ENCODE peak calls at places on chromosomes 4 and X, in five cellular contexts. K, D, I, W and A are unnamed samples.

GRCh38 chr4:52721968-52722814 is 29.0 kb downstream of the ERVMER34-1 start:
- ATAC-seq in K (peak; percentile 94), D (peak; percentile 99), I (peak; percentile 98), W (peak; percentile 55), A (peak; percentile 99)

GRCh38 chrX:104041003-104041402 is 1.2 kb downstream of the H2BW2 start:
- ATAC-seq in K (no peak), D (no peak), I (no peak), W (no peak), A (no peak)

GRCh38 chrX:155001873-155002272 is 20.6 kb downstream of the F8 start:
- ATAC-seq in K (no peak), D (no peak), I (peak; percentile 54), W (no peak), A (no peak)

GRCh38 chrX:134024686-134025377 is 39.4 kb upstream of the GPC3 start:
- ATAC-seq in K (no peak), D (no peak), I (no peak), W (no peak), A (no peak)

GRCh38 chrX:23503835-23504539 is 163.3 kb upstream of the PRDX4 start:
- ATAC-seq in K (peak; percentile 56), D (peak; percentile 89), I (no peak), W (no peak), A (peak; percentile 48)

GRCh38 chr4:64409300-64409699 is at the start of gene TECRL:
- ATAC-seq in K (no peak), D (no peak), I (no peak), W (no peak), A (no peak)

GRCh38 chr4:38141808-38142500 is 181.8 kb downstream of the PTTG2 start:
- ATAC-seq in K (no peak), D (no peak), I (no peak), W (no peak), A (peak; percentile 84)

GRCh38 chrX:48490661-48491060 is 14.7 kb downstream of the FTSJ1 start:
- ATAC-seq in K (no peak), D (no peak), I (no peak), W (no peak), A (no peak)

GRCh38 chr4:40908297-40908696 is 158.5 kb downstream of the NSUN7 start:
- ATAC-seq in K (peak; percentile 52), D (peak; percentile 89), I (peak; percentile 49), W (peak; percentile 47), A (peak; percentile 4)

GRCh38 chr4:143185253-143186107 is 763 bp downstream of the USP38 start:
- ATAC-seq in K (peak; percentile 66), D (peak; percentile 49), I (peak; percentile 39), W (peak; percentile 40), A (no peak)

GRCh38 chr4:143184217-143184502 is 557 bp upstream of the USP38 start:
- ATAC-seq in K (peak; percentile 11), D (no peak), I (peak; percentile 27), W (peak; percentile 7), A (peak; percentile 2)

GRCh38 chr4:143183513-143184216 is 1.1 kb upstream of the USP38 start:
- ATAC-seq in K (no peak), D (no peak), I (no peak), W (no peak), A (no peak)

GRCh38 chr4:143186202-143186601 is 1.5 kb downstream of the USP38 start:
- ATAC-seq in K (no peak), D (no peak), I (no peak), W (no peak), A (no peak)

GRCh38 chr4:143184503-143185252 is at the start of gene USP38:
- ATAC-seq in K (peak; percentile 94), D (peak; percentile 97), I (peak; percentile 88), W (peak; percentile 88), A (peak; percentile 96)
- TF ChIP-seq EP300 in K (no peak), D (no peak), I (no peak), W (no peak), A (no peak)

GRCh38 chr4:178881937-178882336 is 1439.7 kb upstream of the AGA start:
- ATAC-seq in K (no peak), D (no peak), I (no peak), W (no peak), A (no peak)
- H3K27ac ChIP-seq in K (no peak overlapping the region), D (no peak overlapping the region), I (no peak overlapping the region), W (no peak overlapping the region), A (no peak overlapping the region)

GRCh38 chr4:3666263-3666662 is 99.9 kb upstream of the ADRA2C start:
- ATAC-seq in K (no peak), D (no peak), I (no peak), W (no peak), A (no peak)
- H3K27me3 ChIP-seq in K (peaks cover 9% of the 10 kb centered on the region), D (no peaks in the 10 kb centered on the region), I (peaks cover 1% of the 10 kb centered on the region), W (peaks cover 23% of the 10 kb centered on the region), A (peaks cover 31% of the 10 kb centered on the region)

GRCh38 chr4:151097759-151098158 is 1.7 kb upstream of the RPS3A start:
- ATAC-seq in K (no peak), D (no peak), I (no peak), W (no peak), A (no peak)

GRCh38 chr4:151098191-151098590 is 1.2 kb upstream of the RPS3A start:
- ATAC-seq in K (no peak), D (no peak), I (peak; percentile 15), W (no peak), A (no peak)

GRCh38 chr4:151099976-151100417 is 569 bp downstream of the RPS3A start:
- ATAC-seq in K (peak; percentile 23), D (peak; percentile 6), I (peak; percentile 18), W (peak; percentile 56), A (peak; percentile 10)

GRCh38 chr4:151100517-151100916 is 1.1 kb downstream of the RPS3A start:
- ATAC-seq in K (no peak), D (no peak), I (no peak), W (peak; percentile 3), A (no peak)

GRCh38 chr4:151099226-151099975 is at the start of gene RPS3A:
- ATAC-seq in K (peak; percentile 91), D (peak; percentile 99), I (peak; percentile 89), W (peak; percentile 92), A (peak; percentile 95)
- TF ChIP-seq EP300 in K (peak; percentile 58), D (no peak), I (peak; percentile 91), W (peak; percentile 55), A (no peak)

DNA sequence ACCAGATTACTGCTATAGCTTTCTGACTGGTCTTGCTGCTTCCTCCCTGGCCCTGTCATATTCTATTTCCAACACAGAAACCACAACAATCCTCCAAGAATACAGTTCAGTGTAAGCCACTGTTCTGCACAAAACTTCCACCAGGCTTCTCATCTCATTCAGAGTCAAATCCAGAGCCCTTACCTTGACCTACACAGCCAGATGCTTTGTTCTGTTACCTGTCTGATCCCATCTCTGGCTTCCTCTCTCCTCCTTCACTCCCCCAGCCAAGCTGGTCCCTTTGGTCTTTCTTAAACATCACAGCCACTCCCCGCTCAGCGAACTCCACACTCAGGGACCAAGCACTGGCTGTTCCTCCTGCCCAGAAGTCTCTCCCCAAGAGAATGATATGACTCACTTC is 84.8 kb upstream of the BMP2K start:
- ATAC-seq in K (no peak), D (no peak), I (peak; percentile 40), W (peak; percentile 53), A (no peak)
- H3K27ac ChIP-seq in K (no peak overlapping the region), D (no peak overlapping the region), I (no peak overlapping the region), W (peak overlapping the region; percentile 70), A (no peak overlapping the region)